ENCODE peak calls at places on chromosomes 2 and 18, in four cellular contexts. S is psoas muscle, L is B cell, P is heart left ventricle. D is an unnamed sample.

GRCh38 chr2:2234398-2234797 is 96.7 kb downstream of the MYT1L start:
- DNase-seq in S (no peak), L (no peak), P (no peak), D (no peak)

GRCh38 chr2:109125595-109126500 is 3.2 kb upstream of the SH3RF3 start:
- DNase-seq in S (no peak), L (no peak), P (no peak), D (no peak)

GRCh38 chr2:70676301-70677035 is 91.5 kb downstream of the ADD2 start:
- DNase-seq in S (no peak), L (no peak), P (no peak), D (no peak)

GRCh38 chr2:177905640-177906039 is 166.9 kb downstream of the PDE11A start:
- DNase-seq in S (no peak), L (no peak), P (no peak), D (no peak)

GRCh38 chr2:216915548-216916128 is 55.8 kb upstream of the TNP1 start:
- DNase-seq in S (peak), L (no peak), P (no peak), D (no peak)

GRCh38 chr2:120203341-120204021 is 19.7 kb downstream of the TMEM185B start:
- DNase-seq in S (no peak), L (no peak), P (no peak), D (no peak)

GRCh38 chr18:32200766-32201165 is 10.9 kb downstream of the MEP1B start:
- DNase-seq in S (no peak), L (no peak), P (no peak), D (no peak)

GRCh38 chr2:68938938-68939337 is 13.8 kb downstream of the GKN2 start:
- DNase-seq in S (no peak), L (no peak), P (no peak), D (no peak)

GRCh38 chr2:122670932-122671331 is 915.5 kb downstream of the TSN start:
- DNase-seq in S (no peak), L (no peak), P (no peak), D (no peak)

GRCh38 chr2:88139804-88140203 is 11.9 kb upstream of the FABP1 start:
- DNase-seq in S (no peak), L (no peak), P (no peak), D (no peak)

GRCh38 chr2:43041661-43042360 is 184.6 kb downstream of the ZFP36L2 start:
- DNase-seq in S (peak), L (no peak), P (peak), D (no peak)

GRCh38 chr2:110655701-110656100 is 22.2 kb downstream of the BUB1 start:
- DNase-seq in S (no peak), L (no peak), P (no peak), D (no peak)

GRCh38 chr2:95297088-95297487 is at the start of gene KCNIP3:
- DNase-seq in S (no peak), L (no peak), P (no peak), D (no peak)

GRCh38 chr2:176613358-176614032 is 344.3 kb downstream of the MTX2 start:
- DNase-seq in S (no peak), L (no peak), P (no peak), D (no peak)

GRCh38 chr2:48107326-48107925 is 201.1 kb upstream of the FBXO11 start:
- DNase-seq in S (no peak), L (no peak), P (no peak), D (no peak)

DNA sequence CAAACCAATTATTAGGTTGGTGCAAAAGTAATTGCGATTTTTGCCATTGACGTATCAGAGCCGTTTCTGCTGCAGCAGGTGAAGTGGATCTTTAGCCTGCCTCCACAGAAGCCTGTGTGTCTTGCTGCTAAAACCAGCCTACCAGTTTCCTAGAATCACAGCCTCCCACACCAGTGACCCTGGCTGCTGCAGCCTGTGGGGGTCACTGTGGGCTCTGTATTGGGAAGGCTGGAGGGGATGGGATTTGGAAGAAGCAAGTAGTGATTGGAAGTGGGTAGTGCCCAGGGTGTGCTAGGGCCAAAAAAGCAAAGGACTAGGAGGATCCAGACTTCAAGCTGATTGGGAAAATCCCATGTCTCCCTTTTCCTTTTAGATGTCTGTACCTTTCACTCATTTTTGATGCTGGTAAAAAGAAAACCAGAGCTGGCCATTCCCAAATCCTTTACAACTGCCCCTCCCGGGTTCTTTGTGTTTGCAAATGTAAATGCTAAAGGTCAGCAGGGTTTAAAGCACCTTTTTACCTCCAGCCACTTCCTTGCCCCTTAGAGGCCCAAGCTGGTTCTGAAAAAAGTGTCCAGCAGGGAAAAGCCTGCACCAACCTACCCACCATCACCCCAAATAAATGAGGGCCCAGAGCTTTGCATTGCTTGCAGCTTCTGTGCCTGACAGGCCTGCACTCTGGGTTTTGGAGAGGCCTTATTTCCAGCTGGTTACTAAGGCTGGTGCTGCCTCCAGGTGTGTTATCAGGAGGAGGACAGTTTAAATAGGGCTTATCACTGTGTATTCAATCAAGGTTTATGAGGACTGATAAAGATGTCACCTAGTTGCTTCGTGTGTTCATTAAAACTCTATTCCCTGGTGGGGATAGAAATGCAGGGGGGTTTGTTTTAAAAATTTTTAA is 172.0 kb downstream of the MIB1 start:
- DNase-seq in S (no peak), L (no peak), P (no peak), D (no peak)
- TF ChIP-seq CTCF in S (no peak), L (no peak), P (no peak), D (no peak)

GRCh38 chr2:74261204-74261864 is 62.9 kb downstream of the MTHFD2 start:
- DNase-seq in S (no peak), L (no peak), P (no peak), D (no peak)
- TF ChIP-seq CTCF in S (peak), L (no peak), P (peak), D (no peak)

GRCh38 chr2:38554973-38555595 is 47.6 kb downstream of the HNRNPLL start:
- DNase-seq in S (no peak), L (no peak), P (no peak), D (no peak)
- TF ChIP-seq CTCF in S (peak), L (peak), P (no peak), D (peak)

DNA sequence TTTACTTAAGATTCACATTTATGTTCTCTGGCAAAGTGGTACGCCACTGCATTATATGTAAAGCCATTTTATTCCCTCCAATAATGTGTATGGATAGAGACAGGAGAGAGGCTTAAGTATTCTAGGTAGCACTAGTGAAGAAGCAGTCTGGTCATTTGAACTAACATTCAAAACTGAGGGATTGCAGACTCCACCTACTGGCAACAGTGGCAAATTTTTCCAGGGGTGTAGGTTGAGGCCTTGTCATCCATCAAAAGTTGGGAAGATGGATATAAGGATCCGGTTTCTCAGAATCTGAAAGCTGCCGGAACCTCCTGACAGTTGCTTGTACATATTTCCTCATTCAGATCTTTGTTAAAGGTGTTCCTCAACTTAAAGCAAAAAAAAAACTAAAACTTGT is 465.5 kb upstream of the FSHR start:
- DNase-seq in S (no peak), L (no peak), P (no peak), D (no peak)
- TF ChIP-seq CTCF in S (no peak), L (no peak), P (peak), D (no peak)

GRCh38 chr2:174694196-174694878 is 69.9 kb downstream of the CHRNA1 start:
- DNase-seq in S (no peak), L (no peak), P (no peak), D (no peak)

GRCh38 chr2:174694920-174695319 is 69.4 kb downstream of the CHRNA1 start:
- DNase-seq in S (no peak), L (no peak), P (no peak), D (no peak)

GRCh38 chr2:174692256-174692830 is 71.9 kb downstream of the CHRNA1 start:
- DNase-seq in S (no peak), L (no peak), P (no peak), D (no peak)

GRCh38 chr2:174691203-174691779 is 73.0 kb downstream of the CHRNA1 start:
- DNase-seq in S (no peak), L (no peak), P (no peak), D (no peak)

DNA sequence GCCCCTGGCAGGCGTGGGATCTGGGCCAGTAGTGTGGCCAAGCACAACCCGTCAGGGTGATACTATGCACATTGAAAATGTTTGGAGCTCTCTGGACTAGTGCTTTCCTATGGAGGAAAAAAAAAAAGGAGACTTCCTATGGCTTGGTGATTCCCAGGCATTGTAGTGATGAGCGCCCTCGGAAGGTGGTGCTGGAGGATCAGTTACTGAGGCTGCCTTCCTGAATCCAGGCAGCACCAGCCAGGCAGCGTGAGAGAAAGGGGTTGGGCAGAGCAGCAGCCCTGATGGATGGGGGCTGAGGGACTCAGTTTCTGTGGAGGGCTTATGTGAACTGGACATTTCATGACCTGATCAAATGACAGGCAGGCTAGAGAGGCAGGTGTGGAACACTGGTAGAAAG is 70.9 kb downstream of the CHRNA1 start:
- DNase-seq in S (no peak), L (no peak), P (no peak), D (no peak)
- TF ChIP-seq CTCF in S (no peak), L (no peak), P (no peak), D (no peak)

GRCh38 chr2:127678991-127679390 is 3.7 kb upstream of the LIMS2 start:
- DNase-seq in S (no peak), L (no peak), P (peak), D (no peak)
- TF ChIP-seq CTCF in S (no peak), L (no peak), P (no peak), D (no peak)

D was measured in GM20000.